ENCODE peak calls at places on chromosomes 12 and 14, in eight cellular contexts. M is K562, B is colonic mucosa, Z is AG10803, J is heart left ventricle, O is lower lobe of right lung, E is psoas muscle, L is body of pancreas. K is an unnamed sample.

GRCh38 chr14:53011053-53011462 is 60.2 kb upstream of the FERMT2 start:
- DNase-seq in M (no peak), B (peak), Z (peak), J (peak), O (peak), E (peak), L (peak), K (peak)

GRCh38 chr14:67773844-67774377 is 42.5 kb downstream of the ZFYVE26 start:
- DNase-seq in M (no peak), B (no peak), Z (no peak), J (no peak), O (no peak), E (no peak), L (no peak), K (no peak)

GRCh38 chr12:19759229-19759628 is 319.9 kb downstream of the AEBP2 start:
- DNase-seq in M (no peak), B (no peak), Z (peak), J (no peak), O (no peak), E (no peak), L (no peak), K (no peak)

GRCh38 chr14:84420236-84420635 is 1109.7 kb upstream of the FLRT2 start:
- DNase-seq in M (no peak), B (no peak), Z (no peak), J (no peak), O (no peak), E (no peak), L (no peak), K (no peak)

GRCh38 chr14:56794088-56794556 is 16.2 kb downstream of the OTX2 start:
- DNase-seq in M (no peak), B (no peak), Z (no peak), J (no peak), O (no peak), E (no peak), L (no peak), K (no peak)

GRCh38 chr14:99729991-99730875 is 46.1 kb downstream of the CYP46A1 start:
- DNase-seq in M (peak), B (peak), Z (peak), J (peak), O (peak), E (peak), L (peak), K (peak)

GRCh38 chr12:76003263-76003640 is 28.3 kb downstream of the PHLDA1 start:
- DNase-seq in M (no peak), B (no peak), Z (no peak), J (no peak), O (no peak), E (no peak), L (no peak), K (peak)

GRCh38 chr14:97408937-97409860 is 612.0 kb downstream of the VRK1 start:
- DNase-seq in M (no peak), B (no peak), Z (no peak), J (no peak), O (no peak), E (no peak), L (no peak), K (no peak)

GRCh38 chr12:107843351-107844311 is 69.1 kb downstream of the ASCL4 start:
- DNase-seq in M (no peak), B (no peak), Z (peak), J (no peak), O (no peak), E (no peak), L (no peak), K (no peak)

GRCh38 chr12:130617219-130617618 is 98.9 kb downstream of the RIMBP2 start:
- DNase-seq in M (no peak), B (no peak), Z (no peak), J (no peak), O (no peak), E (no peak), L (no peak), K (peak)

GRCh38 chr14:35849122-35849521 is 23.0 kb downstream of the BRMS1L start:
- DNase-seq in M (no peak), B (no peak), Z (no peak), J (no peak), O (no peak), E (no peak), L (no peak), K (no peak)

GRCh38 chr12:95497031-95497430 is 23.1 kb downstream of the METAP2 start:
- DNase-seq in M (no peak), B (no peak), Z (no peak), J (no peak), O (no peak), E (no peak), L (no peak), K (no peak)

GRCh38 chr12:48281811-48282210 is 68.9 kb downstream of the ZNF641 start:
- DNase-seq in M (no peak), B (no peak), Z (no peak), J (no peak), O (no peak), E (no peak), L (no peak), K (no peak)

GRCh38 chr14:55057919-55058318 is 6.5 kb downstream of the MAPK1IP1L start:
- DNase-seq in M (no peak), B (no peak), Z (no peak), J (no peak), O (no peak), E (no peak), L (no peak), K (no peak)

GRCh38 chr12:132246997-132247717 is 82.2 kb downstream of the GALNT9 start:
- DNase-seq in M (no peak), B (no peak), Z (no peak), J (no peak), O (peak), E (no peak), L (no peak), K (no peak)

GRCh38 chr14:94385553-94386057 is 2.8 kb downstream of the SERPINA1 start:
- DNase-seq in M (no peak), B (no peak), Z (no peak), J (no peak), O (no peak), E (no peak), L (no peak), K (no peak)

GRCh38 chr14:37593496-37594237 is 1.4 kb downstream of the FOXA1 start:
- DNase-seq in M (no peak), B (no peak), Z (no peak), J (no peak), O (no peak), E (no peak), L (no peak), K (no peak)

GRCh38 chr12:13727707-13728147 is 253.7 kb downstream of the GRIN2B start:
- DNase-seq in M (no peak), B (no peak), Z (no peak), J (no peak), O (no peak), E (no peak), L (no peak), K (no peak)

GRCh38 chr12:15372313-15372712 is 50.0 kb downstream of the PTPRO start:
- DNase-seq in M (no peak), B (no peak), Z (no peak), J (no peak), O (no peak), E (no peak), L (no peak), K (no peak)

GRCh38 chr12:105334001-105334400 is 3.5 kb downstream of the C12orf75 start:
- DNase-seq in M (no peak), B (peak), Z (peak), J (no peak), O (no peak), E (no peak), L (no peak), K (no peak)

GRCh38 chr14:103224996-103225874 is 102.0 kb downstream of the TNFAIP2 start:
- DNase-seq in M (no peak), B (no peak), Z (no peak), J (no peak), O (no peak), E (no peak), L (no peak), K (no peak)

GRCh38 chr14:45044638-45045037 is 39.3 kb upstream of the PRPF39 start:
- DNase-seq in M (no peak), B (no peak), Z (no peak), J (no peak), O (no peak), E (no peak), L (no peak), K (no peak)

GRCh38 chr14:105490318-105490571 is 801 bp upstream of the TEDC1 start:
- DNase-seq in M (no peak), B (no peak), Z (no peak), J (no peak), O (no peak), E (peak), L (no peak), K (peak)

GRCh38 chr12:78863482-78864427 is 819 bp upstream of the SYT1 start:
- DNase-seq in M (no peak), B (peak), Z (peak), J (peak), O (peak), E (peak), L (peak), K (peak)

GRCh38 chr12:38744056-38744455 is 161.3 kb downstream of the CPNE8 start:
- DNase-seq in M (no peak), B (no peak), Z (peak), J (no peak), O (no peak), E (no peak), L (no peak), K (no peak)

GRCh38 chr12:106987846-106988245 is 900 bp upstream of the MTERF2 start:
- DNase-seq in M (no peak), B (no peak), Z (no peak), J (no peak), O (no peak), E (no peak), L (peak), K (no peak)

GRCh38 chr14:70955543-70956480 is 48.6 kb downstream of the PCNX1 start:
- DNase-seq in M (no peak), B (no peak), Z (peak), J (no peak), O (no peak), E (no peak), L (no peak), K (peak)

GRCh38 chr14:50320279-50320678 is 8.2 kb downstream of the DMAC2L start:
- DNase-seq in M (no peak), B (no peak), Z (peak), J (no peak), O (no peak), E (no peak), L (no peak), K (no peak)

GRCh38 chr12:111424793-111425251 is 19.1 kb downstream of the SH2B3 start:
- DNase-seq in M (no peak), B (no peak), Z (no peak), J (no peak), O (no peak), E (no peak), L (no peak), K (no peak)

GRCh38 chr12:77131977-77132490 is 66.7 kb upstream of the E2F7 start:
- DNase-seq in M (no peak), B (no peak), Z (no peak), J (no peak), O (no peak), E (no peak), L (no peak), K (no peak)

GRCh38 chr12:82862069-82862841 is 175.5 kb downstream of the TMTC2 start:
- DNase-seq in M (no peak), B (no peak), Z (peak), J (no peak), O (no peak), E (no peak), L (no peak), K (no peak)

GRCh38 chr14:72685456-72685855 is 208.4 kb downstream of the DPF3 start:
- DNase-seq in M (no peak), B (no peak), Z (no peak), J (no peak), O (no peak), E (no peak), L (no peak), K (no peak)

DNA sequence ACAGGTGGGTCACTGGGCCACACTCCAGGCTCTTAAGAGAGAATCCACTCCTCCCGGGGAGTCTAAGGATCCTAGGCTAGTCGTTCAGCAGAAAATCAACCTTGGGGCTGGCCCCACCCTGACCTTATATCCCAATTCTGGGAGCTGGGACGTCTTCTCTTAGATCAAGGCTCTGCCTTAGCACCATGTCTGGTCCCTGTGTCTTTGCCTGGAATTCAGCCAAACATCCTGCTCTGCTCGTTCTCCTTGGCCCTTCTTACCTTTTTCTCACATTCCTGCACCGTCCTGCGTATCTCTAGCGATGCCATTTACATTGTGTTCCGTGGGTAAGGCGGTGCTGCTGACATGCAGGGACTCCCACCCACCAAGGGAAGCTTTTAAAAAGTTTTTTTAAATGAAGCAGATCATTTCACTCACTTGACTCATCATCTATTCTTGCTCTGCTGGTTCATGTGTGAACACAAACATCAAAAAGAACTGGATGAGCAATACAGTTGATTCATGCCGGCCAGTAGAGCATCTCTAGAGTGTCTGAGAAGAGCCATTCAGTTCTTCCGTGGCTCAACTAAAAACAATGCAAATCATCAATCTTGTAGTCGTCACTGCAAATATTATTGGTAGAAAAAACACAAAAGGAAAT is 50.2 kb downstream of the KCNK13 start:
- DNase-seq in M (no peak), B (no peak), Z (peak), J (no peak), O (no peak), E (no peak), L (no peak), K (no peak)
- H3K4me3 ChIP-seq in M (no peak), B (no peak), Z (no peak), J (no peak), O (no peak), E (no peak), L (no peak), K (no peak)

GRCh38 chr14:91376547-91377477 is 40.8 kb downstream of the CCDC88C start:
- DNase-seq in M (no peak), B (no peak), Z (no peak), J (no peak), O (no peak), E (no peak), L (no peak), K (no peak)
- H3K4me3 ChIP-seq in M (no peak), B (no peak), Z (no peak), J (no peak), O (no peak), E (no peak), L (no peak), K (no peak)

GRCh38 chr12:54191126-54191525 is 2.3 kb upstream of the SMUG1 start:
- DNase-seq in M (no peak), B (peak), Z (no peak), J (no peak), O (no peak), E (no peak), L (no peak), K (no peak)
- H3K4me3 ChIP-seq in M (no peak), B (no peak), Z (no peak), J (no peak), O (no peak), E (peak), L (no peak), K (no peak)

GRCh38 chr14:81534510-81535074 is 939 bp upstream of the SEL1L start:
- DNase-seq in M (no peak), B (peak), Z (no peak), J (no peak), O (no peak), E (no peak), L (no peak), K (no peak)
- H3K4me3 ChIP-seq in M (no peak), B (no peak), Z (no peak), J (no peak), O (peak), E (peak), L (no peak), K (peak)

DNA sequence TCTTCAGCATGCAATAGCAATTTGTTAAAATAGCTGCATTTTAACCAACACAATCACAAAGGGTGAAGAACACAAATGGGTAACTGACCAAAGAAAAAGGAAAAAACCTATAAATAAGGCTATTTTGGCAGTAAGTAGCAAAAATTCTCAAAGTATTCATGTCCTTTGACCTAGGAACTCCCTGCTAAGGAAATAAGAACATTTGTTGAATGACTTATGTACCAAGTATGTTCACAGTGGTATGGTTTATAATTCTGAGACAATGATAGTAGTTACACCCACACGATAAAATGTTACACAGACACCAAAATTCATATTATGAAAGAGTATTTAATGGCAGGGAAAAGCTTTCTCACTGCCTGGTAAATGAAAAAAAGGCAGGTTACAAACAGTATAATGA is 16.9 kb downstream of the CCDC88C start:
- DNase-seq in M (no peak), B (no peak), Z (no peak), J (no peak), O (no peak), E (no peak), L (no peak), K (no peak)
- H3K4me3 ChIP-seq in M (no peak), B (no peak), Z (no peak), J (no peak), O (no peak), E (no peak), L (no peak), K (no peak)